ENCODE peak calls at places on chromosomes 7 and 10, in seven cellular contexts. One of them, this sample, is unnamed.
A peak's percentile ranks its signal among the peaks of the same experiment; 100 is the strongest.

GRCh38 chr7:101846006-101846405 is 28.6 kb downstream of the CUX1 start:
- DNase-seq in GM12865: no peak
- DNase-seq in upper lobe of right lung: no peak
- DNase-seq in GM12878: no peak
- DNase-seq in pancreas: no peak
- DNase-seq in IMR-90: no peak
- DNase-seq in lower lobe of right lung: no peak
- DNase-seq in this sample: no peak

GRCh38 chr7:132149801-132150310 is 426.4 kb downstream of the PLXNA4 start:
- DNase-seq in IMR-90: no peak
- DNase-seq in lower lobe of right lung: no peak
- DNase-seq in GM12878: no peak
- DNase-seq in pancreas: no peak
- DNase-seq in GM12865: no peak
- DNase-seq in upper lobe of right lung: no peak
- DNase-seq in this sample: no peak

GRCh38 chr7:111933614-111934013 is 272.6 kb downstream of the DOCK4 start:
- DNase-seq in GM12865: no peak
- DNase-seq in upper lobe of right lung: no peak
- DNase-seq in pancreas: no peak
- DNase-seq in GM12878: no peak
- DNase-seq in lower lobe of right lung: no peak
- DNase-seq in IMR-90: no peak
- DNase-seq in this sample: no peak

GRCh38 chr7:136114966-136115762 is 138.0 kb upstream of the MTPN start:
- DNase-seq in lower lobe of right lung: no peak
- DNase-seq in GM12865: peak; percentile 80
- DNase-seq in upper lobe of right lung: no peak
- DNase-seq in GM12878: no peak
- DNase-seq in IMR-90: peak; percentile 52
- DNase-seq in pancreas: peak; percentile 54
- DNase-seq in this sample: peak; percentile 58

GRCh38 chr7:19442016-19442785 is 266.6 kb downstream of the POLR1F start:
- DNase-seq in pancreas: no peak
- DNase-seq in IMR-90: peak; percentile 75
- DNase-seq in upper lobe of right lung: no peak
- DNase-seq in lower lobe of right lung: no peak
- DNase-seq in GM12878: no peak
- DNase-seq in GM12865: peak; percentile 25
- DNase-seq in this sample: peak; percentile 80

GRCh38 chr10:82558208-82558607 is 683.2 kb downstream of the NRG3 start:
- DNase-seq in lower lobe of right lung: no peak
- DNase-seq in GM12878: no peak
- DNase-seq in GM12865: no peak
- DNase-seq in IMR-90: no peak
- DNase-seq in upper lobe of right lung: no peak
- DNase-seq in pancreas: no peak
- DNase-seq in this sample: peak; percentile 36

GRCh38 chr10:112330154-112330553 is 43.8 kb upstream of the ACSL5 start:
- DNase-seq in upper lobe of right lung: no peak
- DNase-seq in lower lobe of right lung: no peak
- DNase-seq in GM12878: no peak
- DNase-seq in GM12865: no peak
- DNase-seq in pancreas: no peak
- DNase-seq in IMR-90: no peak
- DNase-seq in this sample: no peak

GRCh38 chr7:149126662-149127321 is 668 bp upstream of the ZNF425 start:
- DNase-seq in IMR-90: peak; percentile 7
- DNase-seq in pancreas: peak; percentile 58
- DNase-seq in lower lobe of right lung: peak; percentile 82
- DNase-seq in GM12865: peak; percentile 81
- DNase-seq in upper lobe of right lung: peak; percentile 90
- DNase-seq in GM12878: no peak
- DNase-seq in this sample: peak; percentile 11

GRCh38 chr7:158357898-158358821 is 229.5 kb downstream of the PTPRN2 start:
- DNase-seq in GM12878: no peak
- DNase-seq in upper lobe of right lung: no peak
- DNase-seq in GM12865: no peak
- DNase-seq in IMR-90: no peak
- DNase-seq in pancreas: no peak
- DNase-seq in lower lobe of right lung: no peak
- DNase-seq in this sample: no peak

GRCh38 chr7:99824091-99824490 is 3.7 kb upstream of the CYP3A43 start:
- DNase-seq in IMR-90: no peak
- DNase-seq in GM12878: no peak
- DNase-seq in lower lobe of right lung: no peak
- DNase-seq in upper lobe of right lung: no peak
- DNase-seq in GM12865: no peak
- DNase-seq in pancreas: no peak
- DNase-seq in this sample: no peak

GRCh38 chr7:29798422-29798821 is 7.9 kb upstream of the WIPF3 start:
- DNase-seq in GM12878: no peak
- DNase-seq in GM12865: peak; percentile 35
- DNase-seq in lower lobe of right lung: no peak
- DNase-seq in upper lobe of right lung: no peak
- DNase-seq in IMR-90: no peak
- DNase-seq in pancreas: no peak
- DNase-seq in this sample: no peak

GRCh38 chr10:61187601-61188000 is 243.6 kb upstream of the RHOBTB1 start:
- DNase-seq in IMR-90: no peak
- DNase-seq in GM12878: no peak
- DNase-seq in lower lobe of right lung: no peak
- DNase-seq in pancreas: no peak
- DNase-seq in GM12865: no peak
- DNase-seq in upper lobe of right lung: no peak
- DNase-seq in this sample: no peak

GRCh38 chr7:98788921-98789320 is 80.9 kb downstream of the TMEM130 start:
- DNase-seq in upper lobe of right lung: no peak
- DNase-seq in IMR-90: no peak
- DNase-seq in GM12865: no peak
- DNase-seq in GM12878: no peak
- DNase-seq in pancreas: peak; percentile 9
- DNase-seq in lower lobe of right lung: no peak
- DNase-seq in this sample: no peak

GRCh38 chr7:5479133-5479745 is 55.6 kb upstream of the TNRC18 start:
- DNase-seq in GM12878: no peak
- DNase-seq in upper lobe of right lung: no peak
- DNase-seq in pancreas: no peak
- DNase-seq in GM12865: no peak
- DNase-seq in lower lobe of right lung: no peak
- DNase-seq in IMR-90: peak; percentile 31
- DNase-seq in this sample: no peak

GRCh38 chr7:146411975-146412374 is 295.4 kb downstream of the CNTNAP2 start:
- DNase-seq in GM12878: no peak
- DNase-seq in pancreas: no peak
- DNase-seq in upper lobe of right lung: no peak
- DNase-seq in IMR-90: no peak
- DNase-seq in lower lobe of right lung: no peak
- DNase-seq in GM12865: no peak
- DNase-seq in this sample: no peak

GRCh38 chr7:99141756-99142726 is 1.9 kb downstream of the SMURF1 start:
- DNase-seq in IMR-90: peak; percentile 79
- DNase-seq in GM12878: no peak
- DNase-seq in pancreas: peak; percentile 51
- DNase-seq in upper lobe of right lung: peak; percentile 83
- DNase-seq in GM12865: peak; percentile 24
- DNase-seq in lower lobe of right lung: peak; percentile 63
- DNase-seq in this sample: peak; percentile 81

GRCh38 chr10:110632591-110633215 is 11.4 kb upstream of the RBM20 start:
- DNase-seq in upper lobe of right lung: no peak
- DNase-seq in IMR-90: no peak
- DNase-seq in GM12865: no peak
- DNase-seq in pancreas: no peak
- DNase-seq in GM12878: no peak
- DNase-seq in lower lobe of right lung: no peak
- DNase-seq in this sample: no peak

GRCh38 chr7:3153118-3153517 is 109.5 kb upstream of the CARD11 start:
- DNase-seq in GM12865: no peak
- DNase-seq in pancreas: no peak
- DNase-seq in lower lobe of right lung: no peak
- DNase-seq in upper lobe of right lung: no peak
- DNase-seq in GM12878: no peak
- DNase-seq in IMR-90: no peak
- DNase-seq in this sample: no peak

GRCh38 chr10:108902491-108903250 is 1020.6 kb downstream of the XPNPEP1 start:
- DNase-seq in pancreas: no peak
- DNase-seq in IMR-90: no peak
- DNase-seq in GM12865: peak; percentile 6
- DNase-seq in lower lobe of right lung: no peak
- DNase-seq in upper lobe of right lung: no peak
- DNase-seq in GM12878: no peak
- DNase-seq in this sample: no peak

GRCh38 chr10:43444313-43444712 is 7.4 kb downstream of the ZNF487 start:
- DNase-seq in upper lobe of right lung: no peak
- DNase-seq in GM12878: no peak
- DNase-seq in lower lobe of right lung: no peak
- DNase-seq in IMR-90: no peak
- DNase-seq in GM12865: no peak
- DNase-seq in pancreas: no peak
- DNase-seq in this sample: no peak

GRCh38 chr10:86266446-86267242 is 100.0 kb downstream of the GRID1 start:
- DNase-seq in lower lobe of right lung: no peak
- DNase-seq in GM12865: no peak
- DNase-seq in pancreas: no peak
- DNase-seq in IMR-90: no peak
- DNase-seq in upper lobe of right lung: peak; percentile 40
- DNase-seq in GM12878: no peak
- DNase-seq in this sample: no peak

GRCh38 chr7:29871787-29872398 is 65.6 kb downstream of the WIPF3 start:
- DNase-seq in lower lobe of right lung: no peak
- DNase-seq in upper lobe of right lung: no peak
- DNase-seq in GM12878: no peak
- DNase-seq in pancreas: no peak
- DNase-seq in IMR-90: peak; percentile 41
- DNase-seq in GM12865: no peak
- DNase-seq in this sample: peak; percentile 93

GRCh38 chr10:50582061-50582460 is 41.7 kb downstream of the SGMS1 start:
- DNase-seq in pancreas: no peak
- DNase-seq in GM12865: no peak
- DNase-seq in GM12878: no peak
- DNase-seq in IMR-90: peak; percentile 38
- DNase-seq in lower lobe of right lung: no peak
- DNase-seq in upper lobe of right lung: no peak
- DNase-seq in this sample: no peak

GRCh38 chr10:21314234-21314633 is 211.2 kb downstream of the SKIDA1 start:
- DNase-seq in GM12865: no peak
- DNase-seq in upper lobe of right lung: no peak
- DNase-seq in lower lobe of right lung: no peak
- DNase-seq in GM12878: no peak
- DNase-seq in pancreas: no peak
- DNase-seq in IMR-90: no peak
- DNase-seq in this sample: peak; percentile 68

DNA sequence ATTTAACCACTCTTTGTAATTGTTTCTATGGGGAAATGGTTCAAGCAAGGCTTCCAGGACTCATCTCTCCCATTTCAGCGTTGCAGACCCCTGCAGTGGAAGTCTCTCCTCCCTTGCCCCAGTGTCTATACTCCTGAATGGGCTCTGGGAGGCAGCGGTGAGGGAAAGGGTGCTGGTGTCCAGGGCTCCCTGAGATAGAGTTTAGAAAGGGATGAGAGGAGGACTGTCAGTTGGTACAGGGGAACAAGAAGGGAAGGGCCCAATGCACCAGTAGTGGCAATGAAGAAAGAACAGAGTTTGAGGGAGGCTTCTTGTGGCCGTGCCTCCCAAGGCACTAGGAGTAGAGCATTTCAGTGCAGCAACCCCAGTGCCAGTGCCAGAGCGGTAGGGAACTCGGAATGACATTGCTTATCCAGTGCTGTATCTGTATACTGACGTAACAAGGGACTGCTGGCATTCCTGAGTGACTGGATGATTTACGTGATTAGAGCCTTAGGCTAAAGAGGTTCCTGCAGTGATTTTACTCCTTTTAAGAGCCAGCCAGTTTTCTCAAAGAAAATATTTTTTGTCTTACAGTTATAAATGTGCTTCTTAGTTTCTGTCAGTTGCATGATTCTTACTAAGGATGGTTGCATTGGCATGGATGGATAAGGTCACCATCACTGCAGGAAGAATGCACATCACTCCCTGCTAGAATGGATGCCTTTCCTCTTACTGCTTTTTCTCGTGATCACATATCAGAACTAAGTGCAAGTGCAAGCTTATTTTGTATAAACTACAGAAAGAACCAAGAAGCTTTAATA is 28.0 kb downstream of the PRPF18 start:
- DNase-seq in pancreas: no peak
- DNase-seq in lower lobe of right lung: no peak
- DNase-seq in GM12878: no peak
- DNase-seq in GM12865: no peak
- DNase-seq in IMR-90: peak; percentile 78
- DNase-seq in upper lobe of right lung: no peak
- DNase-seq in this sample: peak; percentile 44
- TF ChIP-seq CTCF in pancreas: no peak
- TF ChIP-seq CTCF in lower lobe of right lung: no peak
- TF ChIP-seq CTCF in GM12878: no peak
- TF ChIP-seq CTCF in GM12865: no peak
- TF ChIP-seq CTCF in IMR-90: no peak
- TF ChIP-seq CTCF in upper lobe of right lung: no peak
- TF ChIP-seq CTCF in this sample: no peak

GRCh38 chr10:71262817-71263216 is 50.4 kb downstream of the UNC5B start:
- DNase-seq in GM12878: no peak
- DNase-seq in IMR-90: no peak
- DNase-seq in upper lobe of right lung: no peak
- DNase-seq in pancreas: no peak
- DNase-seq in lower lobe of right lung: no peak
- DNase-seq in GM12865: no peak
- DNase-seq in this sample: no peak
- H3K4me3 ChIP-seq in GM12878: no peak overlapping the region
- H3K4me3 ChIP-seq in IMR-90: no peak overlapping the region
- H3K4me3 ChIP-seq in upper lobe of right lung: no peak overlapping the region
- H3K4me3 ChIP-seq in pancreas: no peak overlapping the region
- H3K4me3 ChIP-seq in lower lobe of right lung: no peak overlapping the region
- H3K4me3 ChIP-seq in GM12865: no peak overlapping the region
- H3K4me3 ChIP-seq in this sample: no peak overlapping the region

GRCh38 chr10:78424721-78425120 is 391.1 kb downstream of the RPS24 start:
- DNase-seq in GM12865: peak; percentile 16
- DNase-seq in lower lobe of right lung: no peak
- DNase-seq in upper lobe of right lung: no peak
- DNase-seq in pancreas: no peak
- DNase-seq in IMR-90: no peak
- DNase-seq in GM12878: no peak
- DNase-seq in this sample: peak; percentile 27
- TF ChIP-seq CTCF in GM12865: peak; percentile 35
- TF ChIP-seq CTCF in lower lobe of right lung: peak; percentile 15
- TF ChIP-seq CTCF in upper lobe of right lung: no peak
- TF ChIP-seq CTCF in pancreas: no peak
- TF ChIP-seq CTCF in IMR-90: peak; percentile 18
- TF ChIP-seq CTCF in GM12878: peak; percentile 23
- TF ChIP-seq CTCF in this sample: peak; percentile 39

GRCh38 chr10:117360994-117361667 is 14.1 kb downstream of the PDZD8 start:
- DNase-seq in upper lobe of right lung: no peak
- DNase-seq in GM12878: no peak
- DNase-seq in lower lobe of right lung: no peak
- DNase-seq in pancreas: no peak
- DNase-seq in IMR-90: peak; percentile 30
- DNase-seq in GM12865: no peak
- DNase-seq in this sample: peak; percentile 35
- H3K4me3 ChIP-seq in upper lobe of right lung: no peak overlapping the region
- H3K4me3 ChIP-seq in GM12878: no peak overlapping the region
- H3K4me3 ChIP-seq in lower lobe of right lung: no peak overlapping the region
- H3K4me3 ChIP-seq in pancreas: no peak overlapping the region
- H3K4me3 ChIP-seq in IMR-90: no peak overlapping the region
- H3K4me3 ChIP-seq in GM12865: no peak overlapping the region
- H3K4me3 ChIP-seq in this sample: no peak overlapping the region